ENCODE peak calls at places on chromosomes 5 and 9, in seven cellular contexts. V, D, S, E, P, A and N are unnamed samples.

GRCh38 chr5:37816883-37817282 is 23.0 kb downstream of the GDNF start:
- DNase-seq in D (no peak), S (no peak), P (no peak), A (no peak), V (peak), E (no peak), N (no peak)

GRCh38 chr9:69817202-69817601 is 3.4 kb upstream of the CFAP95 start:
- DNase-seq in V (peak), D (no peak), S (no peak), A (no peak), E (no peak), P (no peak), N (peak)

GRCh38 chr9:118721923-118722322 is 647.3 kb downstream of the BRINP1 start:
- DNase-seq in P (no peak), A (no peak), D (no peak), E (no peak), V (no peak), S (no peak), N (no peak)

GRCh38 chr9:33782395-33783152 is 12.8 kb upstream of the PRSS3 start:
- DNase-seq in E (no peak), V (peak), D (no peak), A (no peak), S (peak), P (peak), N (peak)

GRCh38 chr9:38372685-38373619 is 19.6 kb upstream of the ALDH1B1 start:
- DNase-seq in S (no peak), E (no peak), P (no peak), D (peak), V (no peak), A (no peak), N (no peak)

GRCh38 chr9:8899541-8899940 is 1100.0 kb upstream of the DMAC1 start:
- DNase-seq in A (no peak), S (no peak), P (no peak), V (no peak), E (no peak), D (no peak), N (no peak)

GRCh38 chr9:110655723-110656641 is 12.6 kb upstream of the MUSK start:
- DNase-seq in S (no peak), V (peak), A (peak), E (no peak), P (no peak), D (peak), N (peak)

GRCh38 chr5:180297587-180298282 is 5.9 kb upstream of the MAPK9 start:
- DNase-seq in V (no peak), S (no peak), A (no peak), P (no peak), D (no peak), E (no peak), N (no peak)

DNA sequence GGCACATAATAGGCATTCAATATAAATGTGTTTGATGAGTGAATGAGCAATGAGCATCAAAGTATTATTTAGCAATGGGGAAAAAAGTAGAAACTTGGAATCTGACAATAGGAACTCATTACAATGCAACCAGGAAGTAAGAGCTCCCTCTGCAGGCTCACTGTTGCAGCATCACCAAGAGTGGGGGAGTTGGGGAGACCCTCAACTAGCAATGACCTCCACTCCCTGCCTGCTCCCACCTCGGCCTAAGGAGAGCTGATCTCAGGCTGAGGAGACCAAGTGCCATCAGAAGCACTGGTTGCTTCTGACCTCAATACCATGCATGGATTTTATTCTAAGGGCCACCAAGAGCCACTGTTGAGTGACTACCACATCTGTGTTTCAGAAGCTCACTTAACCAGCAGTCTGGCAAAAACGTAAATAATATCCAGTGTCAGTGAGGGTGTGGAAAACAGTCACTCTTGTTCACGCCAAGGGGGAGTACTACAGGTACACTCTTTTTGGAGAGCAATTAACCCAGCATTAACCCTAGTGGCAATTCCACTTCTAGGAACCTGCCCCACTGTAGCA is 8.0 kb downstream of the VDAC1 start:
- DNase-seq in S (no peak), A (no peak), D (no peak), P (no peak), E (peak), V (no peak), N (no peak)
- H3K4me3 ChIP-seq in S (no peak), A (no peak), D (no peak), P (no peak), E (no peak), V (no peak), N (no peak)

DNA sequence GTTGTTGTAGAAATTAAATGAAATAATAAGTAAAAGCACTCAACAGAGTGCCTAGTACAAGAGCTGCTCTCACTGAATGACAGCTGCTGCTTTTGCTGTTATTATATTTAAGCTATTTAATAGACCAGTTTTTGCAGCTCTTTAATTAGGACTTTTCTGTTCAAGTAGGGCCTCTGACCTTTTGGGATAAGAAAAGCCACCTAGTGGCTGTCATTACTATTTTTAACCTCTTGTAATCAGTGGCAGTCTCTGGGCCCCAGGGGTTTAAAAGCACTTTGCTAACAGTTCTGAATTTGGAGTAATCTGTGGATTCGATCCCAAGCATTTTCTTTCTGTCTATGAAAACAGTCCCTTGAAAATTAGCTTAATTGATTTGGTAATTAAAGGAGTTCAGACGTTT is 121.1 kb downstream of the NUDT12 start:
- DNase-seq in V (no peak), D (no peak), P (no peak), A (no peak), S (no peak), E (peak), N (no peak)
- TF ChIP-seq CTCF in V (peak), D (no peak), P (peak), A (no peak), S (peak), E (peak), N (no peak)

GRCh38 chr9:81108821-81109220 is 580.5 kb downstream of the TLE1 start:
- DNase-seq in V (no peak), S (no peak), A (no peak), D (no peak), P (no peak), E (no peak), N (no peak)

GRCh38 chr9:81112638-81113037 is 576.7 kb downstream of the TLE1 start:
- DNase-seq in E (no peak), V (no peak), S (no peak), A (no peak), P (no peak), D (no peak), N (no peak)

GRCh38 chr9:81118416-81118815 is 570.9 kb downstream of the TLE1 start:
- DNase-seq in S (no peak), E (no peak), A (no peak), D (no peak), V (no peak), P (no peak), N (no peak)

GRCh38 chr9:81116340-81117207 is 572.8 kb downstream of the TLE1 start:
- DNase-seq in E (no peak), S (peak), V (no peak), P (no peak), D (no peak), A (no peak), N (no peak)

GRCh38 chr9:81113408-81114124 is 575.8 kb downstream of the TLE1 start:
- DNase-seq in S (no peak), P (peak), A (no peak), E (peak), V (no peak), D (no peak), N (no peak)
- H3K4me3 ChIP-seq in S (no peak), P (no peak), A (no peak), E (no peak), V (no peak), D (no peak), N (no peak)

DNA sequence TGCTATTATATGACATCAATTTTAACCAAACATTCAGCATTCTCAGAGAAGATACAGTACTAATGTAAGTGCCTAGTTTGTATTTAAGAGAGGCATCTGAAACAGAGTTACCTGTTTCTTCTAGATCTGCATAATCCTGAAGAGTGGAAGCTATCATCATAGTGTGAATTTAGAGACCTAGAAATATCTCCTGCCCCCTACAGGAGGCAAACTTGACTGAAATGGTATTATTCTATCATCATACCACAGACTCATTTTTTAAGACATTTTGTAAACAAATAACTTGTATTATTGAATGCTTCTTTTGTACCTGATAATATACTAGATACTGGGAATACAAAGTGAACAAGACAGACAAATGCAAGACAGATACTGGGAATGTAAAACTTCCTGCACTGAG is 216.8 kb upstream of the RPS23 start:
- DNase-seq in D (no peak), A (no peak), S (no peak), E (no peak), P (no peak), V (peak), N (peak)
- TF ChIP-seq CTCF in D (no peak), A (no peak), S (peak), E (peak), P (peak), V (peak), N (peak)

DNA sequence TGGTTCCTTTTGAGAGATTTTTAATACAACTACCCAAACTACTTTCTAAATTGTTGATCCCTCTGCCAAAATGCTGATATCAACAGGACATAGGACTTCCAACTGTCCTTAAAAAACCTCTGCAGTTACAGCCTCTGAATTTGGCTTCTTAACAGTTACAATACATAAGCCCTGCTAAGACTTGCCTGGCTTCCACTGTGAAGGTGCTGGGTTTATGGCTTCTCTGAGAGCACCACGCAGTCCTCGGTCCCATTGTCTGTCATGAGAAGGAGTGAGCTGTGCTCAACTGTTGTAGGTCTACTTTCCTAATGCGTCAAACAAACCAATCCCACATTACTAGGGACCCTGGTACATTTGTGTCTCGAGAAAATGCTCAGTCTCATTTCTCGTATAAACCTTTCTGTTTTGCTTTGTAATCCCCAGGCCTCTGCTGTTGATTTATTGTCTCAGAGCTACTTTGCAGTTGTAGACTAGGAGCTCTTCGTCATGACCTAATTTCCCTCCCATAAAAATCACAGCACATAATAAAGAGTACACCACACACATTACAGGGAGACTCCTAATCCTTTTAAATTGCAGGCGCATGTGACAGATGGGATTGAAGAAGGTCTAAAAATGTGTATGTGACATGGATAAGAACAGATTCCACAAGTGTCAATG is 274.9 kb downstream of the NR3C1 start:
- DNase-seq in D (no peak), S (no peak), V (peak), P (no peak), A (no peak), E (no peak), N (no peak)
- H3K4me3 ChIP-seq in D (no peak), S (no peak), V (no peak), P (no peak), A (no peak), E (no peak), N (no peak)

GRCh38 chr5:136132557-136133415 is at the start of gene SMAD5:
- DNase-seq in E (peak), A (peak), S (peak), D (peak), P (peak), V (peak), N (peak)
- TF ChIP-seq CTCF in E (peak), A (no peak), S (no peak), D (no peak), P (no peak), V (no peak), N (no peak)

DNA sequence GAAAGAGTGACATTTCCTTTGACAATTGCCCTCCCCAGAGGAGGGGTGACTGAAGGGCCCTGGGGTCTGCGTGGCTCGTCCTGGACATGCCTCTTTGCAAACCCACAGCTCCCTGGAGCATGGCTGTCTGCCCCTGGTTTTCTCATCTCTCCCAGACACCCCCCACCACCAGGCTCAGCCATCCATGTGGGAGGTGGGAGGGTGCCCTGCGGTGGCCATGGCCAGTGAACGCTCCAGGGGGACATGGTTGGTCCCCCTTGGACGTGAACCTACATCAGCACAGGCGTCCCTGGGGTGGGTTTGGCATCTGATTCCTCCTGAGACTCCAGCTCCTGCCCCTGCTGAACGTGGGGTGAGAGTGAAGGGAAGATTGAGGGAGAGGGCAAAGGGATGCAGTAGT is 67.7 kb upstream of the LMX1B start:
- DNase-seq in E (no peak), S (no peak), A (no peak), V (no peak), P (no peak), D (no peak), N (no peak)
- H3K4me3 ChIP-seq in E (no peak), S (no peak), A (no peak), V (no peak), P (no peak), D (no peak), N (no peak)

DNA sequence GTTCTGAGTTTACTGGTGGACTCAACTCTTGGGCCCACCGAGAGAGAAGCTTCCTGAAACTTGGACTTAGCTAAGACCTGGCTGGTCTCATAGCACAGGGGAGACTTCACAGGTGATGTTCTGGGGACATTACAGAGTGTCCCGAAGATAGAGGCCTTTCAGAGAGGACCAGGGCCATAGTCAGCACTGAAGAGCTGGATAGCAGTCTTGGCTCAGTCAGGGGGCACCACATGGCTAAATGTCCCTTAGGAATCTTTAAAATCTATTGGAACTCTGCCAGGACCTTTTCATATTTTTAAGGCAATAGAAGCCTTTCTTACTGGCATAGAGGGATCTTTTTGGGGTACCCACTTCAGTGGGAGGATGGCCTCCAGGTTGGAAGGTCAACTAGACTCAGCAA is 59.8 kb upstream of the CPLX2 start:
- DNase-seq in D (no peak), P (no peak), S (no peak), E (no peak), V (no peak), A (no peak), N (no peak)
- TF ChIP-seq CTCF in D (no peak), P (no peak), S (no peak), E (no peak), V (no peak), A (no peak), N (no peak)